ENCODE peak calls at places on chromosomes 11 and 22, in six cellular contexts. S, Q, I, O, P and F are unnamed samples.

GRCh38 chr22:27755521-27756211 is 45.9 kb downstream of the MN1 start:
- DNase-seq in S (no peak), Q (no peak), I (no peak), O (no peak), P (no peak), F (no peak)

GRCh38 chr11:29616611-29617010 is 400.2 kb downstream of the KCNA4 start:
- DNase-seq in S (no peak), Q (no peak), I (no peak), O (no peak), P (peak; percentile 27), F (no peak)

GRCh38 chr22:44286673-44287072 is 26.1 kb downstream of the SHISAL1 start:
- DNase-seq in S (no peak), Q (no peak), I (no peak), O (no peak), P (no peak), F (no peak)

GRCh38 chr11:106409201-106409600 is 331.7 kb downstream of the AASDHPPT start:
- DNase-seq in S (no peak), Q (no peak), I (no peak), O (no peak), P (no peak), F (no peak)

GRCh38 chr11:92830382-92831148 is 138.9 kb upstream of the MTNR1B start:
- DNase-seq in S (no peak), Q (no peak), I (no peak), O (no peak), P (no peak), F (no peak)

GRCh38 chr11:65911682-65912568 is 6.9 kb downstream of the C11orf68 start:
- DNase-seq in S (no peak), Q (peak; percentile 69), I (peak; percentile 58), O (no peak), P (no peak), F (no peak)

GRCh38 chr22:30941363-30941740 is 27.2 kb downstream of the MORC2 start:
- DNase-seq in S (no peak), Q (no peak), I (no peak), O (no peak), P (no peak), F (no peak)

GRCh38 chr11:30422389-30422788 is 99.5 kb downstream of the ARL14EP start:
- DNase-seq in S (no peak), Q (no peak), I (no peak), O (no peak), P (no peak), F (no peak)

GRCh38 chr22:35564975-35565867 is 24.6 kb downstream of the RASD2 start:
- DNase-seq in S (no peak), Q (no peak), I (no peak), O (no peak), P (peak; percentile 13), F (no peak)

GRCh38 chr11:100932474-100933100 is 197.0 kb downstream of the PGR start:
- DNase-seq in S (no peak), Q (no peak), I (peak; percentile 41), O (no peak), P (no peak), F (no peak)

GRCh38 chr11:8282621-8283509 is 19.2 kb upstream of the LMO1 start:
- DNase-seq in S (no peak), Q (peak; percentile 68), I (no peak), O (no peak), P (no peak), F (no peak)

GRCh38 chr11:42552786-42553185 is 759.0 kb upstream of the API5 start:
- DNase-seq in S (no peak), Q (no peak), I (no peak), O (no peak), P (no peak), F (no peak)

GRCh38 chr22:39229075-39229474 is 15.7 kb downstream of the PDGFB start:
- DNase-seq in S (no peak), Q (no peak), I (no peak), O (no peak), P (no peak), F (no peak)
- H3K27ac ChIP-seq in S (no peak overlapping the region), Q (no peak overlapping the region), I (no peak overlapping the region), O (no peak overlapping the region), P (no peak overlapping the region), F (no peak overlapping the region)

DNA sequence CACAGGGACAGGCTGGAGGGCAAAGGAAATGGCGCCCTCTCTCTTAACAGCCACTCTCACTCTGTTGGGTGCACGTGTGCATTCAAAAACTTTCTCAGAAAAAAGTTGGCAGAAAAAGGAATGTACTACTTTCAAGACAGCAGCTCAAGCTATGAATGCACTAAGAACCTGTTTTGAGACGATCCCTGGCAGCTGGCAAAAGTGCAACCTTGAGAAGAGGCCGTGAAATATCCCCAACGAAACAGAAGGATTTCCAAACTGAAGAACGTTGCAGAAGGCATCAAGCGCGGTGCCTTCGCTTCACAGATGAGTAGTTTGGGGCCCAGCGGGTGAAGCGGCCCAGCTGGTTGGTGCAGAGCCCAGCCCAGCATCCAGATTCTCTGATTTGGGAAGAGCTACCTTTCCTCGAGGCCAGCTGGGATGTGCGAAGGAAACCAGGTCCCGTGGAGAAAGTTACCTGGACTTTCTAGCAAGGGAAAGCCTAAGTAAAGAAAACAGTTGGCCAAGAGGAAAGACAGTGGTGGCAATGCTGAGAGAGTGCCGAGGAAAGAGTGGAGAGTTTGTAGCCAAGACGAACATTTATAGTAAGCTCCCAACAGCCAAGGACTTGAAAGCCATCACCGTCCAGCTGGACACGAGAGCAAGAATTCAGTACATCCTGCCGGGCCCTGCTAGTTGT is 16.3 kb downstream of the IFT27 start:
- DNase-seq in S (no peak), Q (no peak), I (no peak), O (no peak), P (no peak), F (no peak)
- TF ChIP-seq CTCF in S (no peak), Q (no peak), I (no peak), O (no peak), P (no peak), F (no peak)

DNA sequence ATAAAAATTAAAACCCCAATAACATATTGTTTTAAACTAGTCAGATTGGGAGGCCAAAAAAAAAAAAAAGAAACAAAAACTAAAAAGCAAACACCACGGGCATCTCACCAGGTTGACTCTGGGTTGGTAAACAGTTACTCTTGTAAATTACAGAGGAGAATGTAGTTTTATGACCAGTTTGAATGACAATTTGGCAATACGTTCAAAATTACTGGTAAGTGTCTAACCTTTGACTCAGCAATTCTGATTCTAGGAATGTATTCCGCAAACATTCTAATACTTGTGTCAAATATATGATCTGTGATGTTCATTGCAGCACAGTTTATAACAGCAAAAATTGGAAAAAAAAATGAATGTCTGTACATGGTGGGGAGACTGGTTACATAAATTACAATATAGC is 1376.0 kb downstream of the TBC1D22A start:
- DNase-seq in S (no peak), Q (no peak), I (no peak), O (no peak), P (no peak), F (no peak)
- H3K27me3 ChIP-seq in S (no peaks in the 10 kb centered on the region), Q (no peaks in the 10 kb centered on the region), I (no peaks in the 10 kb centered on the region), O (peaks cover 20% of the 10 kb centered on the region), P (no peaks in the 10 kb centered on the region), F (no peaks in the 10 kb centered on the region)

DNA sequence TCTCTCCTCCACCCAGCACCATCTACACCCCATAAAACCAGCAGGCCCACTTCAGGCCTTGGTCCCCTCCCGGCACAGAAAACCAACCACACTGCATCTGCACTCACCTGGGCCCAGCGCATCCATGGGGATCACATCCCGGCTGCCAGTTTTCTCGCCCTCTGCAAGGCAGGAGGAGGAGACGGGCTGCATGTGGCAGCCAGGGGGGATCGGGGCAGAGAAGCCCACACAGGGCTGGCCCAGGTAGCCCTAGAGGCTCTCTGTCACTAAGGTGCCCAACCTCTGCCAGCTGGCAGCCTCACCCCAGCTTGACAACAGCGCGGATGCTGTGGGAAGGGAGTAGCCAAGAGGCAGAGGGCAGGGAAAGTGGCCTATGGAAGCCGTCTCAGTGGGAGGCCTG is 30.6 kb upstream of the TXNRD2 start:
- DNase-seq in S (no peak), Q (no peak), I (no peak), O (no peak), P (no peak), F (no peak)
- H3K27ac ChIP-seq in S (no peak overlapping the region), Q (no peak overlapping the region), I (no peak overlapping the region), O (no peak overlapping the region), P (no peak overlapping the region), F (no peak overlapping the region)

GRCh38 chr11:134530826-134531225 is 118.8 kb upstream of the B3GAT1 start:
- DNase-seq in S (no peak), Q (no peak), I (no peak), O (no peak), P (no peak), F (no peak)

GRCh38 chr11:134533511-134533910 is 121.5 kb upstream of the B3GAT1 start:
- DNase-seq in S (no peak), Q (no peak), I (no peak), O (no peak), P (no peak), F (no peak)

GRCh38 chr11:134531331-134532135 is 119.5 kb upstream of the B3GAT1 start:
- DNase-seq in S (no peak), Q (peak; percentile 44), I (no peak), O (peak; percentile 40), P (no peak), F (no peak)

GRCh38 chr11:134532176-134532920 is 120.3 kb upstream of the B3GAT1 start:
- DNase-seq in S (no peak), Q (peak; percentile 26), I (no peak), O (no peak), P (no peak), F (no peak)

GRCh38 chr11:134532921-134533421 is 120.9 kb upstream of the B3GAT1 start:
- DNase-seq in S (no peak), Q (peak; percentile 26), I (no peak), O (no peak), P (no peak), F (no peak)
- TF ChIP-seq CTCF in S (no peak), Q (no peak), I (no peak), O (no peak), P (no peak), F (no peak)

GRCh38 chr11:124748100-124748418 is 4.0 kb downstream of the VSIG2 start:
- DNase-seq in S (no peak), Q (no peak), I (no peak), O (no peak), P (no peak), F (no peak)
- H3K27me3 ChIP-seq in S (no peaks in the 10 kb centered on the region), Q (peaks cover 21% of the 10 kb centered on the region), I (no peaks in the 10 kb centered on the region), O (peaks cover 78% of the 10 kb centered on the region), P (no peaks in the 10 kb centered on the region), F (peaks cover 92% of the 10 kb centered on the region)